ENCODE peak calls at places on chromosome 2, in five cellular contexts. I is foreskin fibroblast; D is activated T-helper 1 cell treated with anti-CD3 and anti-CD28 coated beads, Interleukin-12 subunit alpha, Interleukin-12 subunit beta, Interleukin-2, Interleukin-4 antibody, amounts not matched to agents 30 ng/mL and 10 ng/mL and 1 ng/mL, durations not matched to agents 14 hours and 24 hours and 36 hours; T is cardiac fibroblast; Q is left ventricle myocardium inferior. H is an unnamed sample.

GRCh38 chr2:208556954-208557601 is 150.5 kb downstream of the PTH2R start:
- DNase-seq in T (no peak), D (no peak), Q (no peak), I (no peak), H (no peak)

GRCh38 chr2:149994057-149994728 is 406.6 kb upstream of the MMADHC start:
- DNase-seq in D (no peak), I (peak; percentile 87), Q (no peak), T (peak; percentile 66), H (no peak)

GRCh38 chr2:2837768-2838547 is 506.9 kb upstream of the MYT1L start:
- DNase-seq in Q (no peak), D (no peak), I (no peak), T (no peak), H (no peak)

GRCh38 chr2:217910875-217911212 is 92.0 kb downstream of the TNS1 start:
- DNase-seq in I (no peak), T (no peak), D (no peak), Q (no peak), H (no peak)

GRCh38 chr2:156356006-156356764 is 23.7 kb upstream of the NR4A2 start:
- DNase-seq in T (no peak), I (peak; percentile 59), D (no peak), Q (no peak), H (no peak)

GRCh38 chr2:40355451-40355850 is 96.4 kb downstream of the SLC8A1 start:
- DNase-seq in I (peak; percentile 53), Q (no peak), T (no peak), D (no peak), H (no peak)

GRCh38 chr2:109128466-109129355 is at the start of gene SH3RF3:
- DNase-seq in D (no peak), I (peak; percentile 81), T (peak; percentile 64), Q (peak; percentile 68), H (peak; percentile 70)

GRCh38 chr2:187422277-187422676 is 25.8 kb downstream of the CALCRL start:
- DNase-seq in T (peak; percentile 71), Q (no peak), D (no peak), I (peak; percentile 18), H (no peak)

GRCh38 chr2:138503087-138503442 is 1.5 kb downstream of the SPOPL start:
- DNase-seq in D (no peak), T (no peak), I (peak; percentile 11), Q (no peak), H (no peak)

GRCh38 chr2:67295851-67296250 is 101.3 kb upstream of the ETAA1 start:
- DNase-seq in Q (no peak), T (no peak), D (no peak), I (no peak), H (no peak)